ENCODE peak calls at places on chromosomes 1 and 21, in ten cellular contexts. O, M, Z, X, P, Q, N, U, H and K are unnamed samples.

GRCh38 chr21:29166853-29167252 is 36.4 kb downstream of the MAP3K7CL start:
- DNase-seq in M (no peak), O (no peak), U (no peak), X (no peak), Q (no peak), N (no peak), H (no peak), P (no peak), Z (no peak), K (no peak)

GRCh38 chr1:179911812-179912211 is 29.7 kb downstream of the TOR1AIP1 start:
- DNase-seq in O (no peak), P (no peak), U (no peak), X (no peak), Q (no peak), Z (no peak), M (no peak), N (no peak), H (no peak), K (no peak)

GRCh38 chr1:203807211-203807610 is 11.8 kb downstream of the ZBED6 start:
- DNase-seq in N (no peak), Z (no peak), Q (peak; percentile 86), O (no peak), H (peak; percentile 76), M (peak; percentile 43), X (no peak), P (no peak), U (no peak), K (peak; percentile 63)

GRCh38 chr1:156582388-156583022 is 3.0 kb downstream of the TTC24 start:
- DNase-seq in N (no peak), O (no peak), H (no peak), M (no peak), P (no peak), U (no peak), Q (no peak), X (no peak), Z (no peak), K (no peak)

GRCh38 chr1:239816090-239816812 is 275.4 kb upstream of the FMN2 start:
- DNase-seq in Z (peak; percentile 23), M (peak; percentile 30), U (no peak), H (peak; percentile 58), P (peak; percentile 60), O (no peak), N (peak; percentile 78), X (no peak), Q (peak; percentile 88), K (peak; percentile 82)

GRCh38 chr1:164602142-164602429 is 43.1 kb downstream of the PBX1 start:
- DNase-seq in M (no peak), P (peak; percentile 76), O (no peak), H (no peak), N (no peak), Z (no peak), U (no peak), X (no peak), Q (no peak), K (no peak)

GRCh38 chr1:21436488-21437340 is 3.2 kb upstream of the NBPF3 start:
- DNase-seq in O (no peak), U (no peak), P (no peak), X (no peak), N (no peak), Z (peak; percentile 63), H (no peak), Q (peak; percentile 15), M (peak; percentile 23), K (no peak)

GRCh38 chr21:46605759-46606426 is 1.0 kb upstream of the S100B start:
- DNase-seq in H (no peak), Z (no peak), M (no peak), X (peak; percentile 62), Q (no peak), P (no peak), N (peak; percentile 90), O (peak; percentile 10), U (no peak), K (no peak)

GRCh38 chr1:98903261-98903660 is 101.4 kb downstream of the PLPPR5 start:
- DNase-seq in P (peak; percentile 21), X (no peak), Q (peak; percentile 91), U (no peak), M (peak; percentile 84), Z (no peak), O (no peak), N (no peak), H (peak; percentile 65), K (peak; percentile 92)